ENCODE peak calls at places on chromosomes 11 and 22, in six cellular contexts. F is HEK293T, O is AG08396, Y is sciatic nerve, H is GDM1, A is tibial nerve. V is an unnamed sample.

GRCh38 chr11:117412653-117413275 is 85.1 kb downstream of the CEP164 start:
- DNase-seq in F (no peak), Y (peak), H (no peak), O (no peak), A (no peak), V (no peak)

GRCh38 chr22:38315801-38316339 is 1.4 kb downstream of the CSNK1E start:
- DNase-seq in F (no peak), H (no peak), Y (no peak), O (no peak), A (no peak), V (no peak)

GRCh38 chr11:70577258-70577603 is 178.9 kb downstream of the CTTN start:
- DNase-seq in A (no peak), H (no peak), Y (no peak), F (no peak), O (no peak), V (no peak)

GRCh38 chr11:129333873-129334272 is 41.8 kb upstream of the BARX2 start:
- DNase-seq in O (no peak), Y (no peak), A (no peak), H (no peak), F (no peak), V (no peak)

GRCh38 chr11:26076591-26076990 is 255.3 kb upstream of the ANO3 start:
- DNase-seq in A (no peak), H (no peak), Y (no peak), F (no peak), O (no peak), V (no peak)

GRCh38 chr11:10931761-10932700 is 74.2 kb upstream of the ZBED5 start:
- DNase-seq in O (no peak), F (no peak), A (no peak), Y (peak), H (no peak), V (no peak)

GRCh38 chr11:75615709-75616108 is 53.1 kb downstream of the MAP6 start:
- DNase-seq in F (no peak), O (no peak), H (no peak), Y (no peak), A (no peak), V (no peak)

GRCh38 chr22:44570476-44571445 is 72.7 kb upstream of the RTL6 start:
- DNase-seq in H (no peak), A (no peak), F (no peak), O (no peak), Y (peak), V (no peak)

GRCh38 chr11:74162688-74163467 is 7.9 kb downstream of the C2CD3 start:
- DNase-seq in F (no peak), O (no peak), Y (no peak), A (no peak), H (no peak), V (no peak)

GRCh38 chr11:47433991-47434786 is 8.0 kb upstream of the PSMC3 start:
- DNase-seq in H (no peak), A (no peak), O (peak), Y (no peak), F (no peak), V (no peak)

GRCh38 chr22:36467042-36467810 is 14.2 kb downstream of the TXN2 start:
- DNase-seq in Y (no peak), F (no peak), A (no peak), O (peak), H (no peak), V (no peak)

GRCh38 chr22:39349506-39349966 is 255 bp upstream of the SYNGR1 start:
- DNase-seq in O (peak), Y (peak), H (peak), F (peak), A (no peak), V (peak)

GRCh38 chr11:7579226-7579825 is 65.5 kb downstream of the PPFIBP2 start:
- DNase-seq in F (no peak), H (no peak), A (no peak), Y (no peak), O (no peak), V (no peak)

GRCh38 chr11:64650923-64651523 is 60.0 kb downstream of the SLC22A12 start:
- DNase-seq in Y (peak), F (peak), A (no peak), O (peak), H (peak), V (no peak)

GRCh38 chr22:19852177-19852781 is 2.4 kb downstream of the GNB1L start:
- DNase-seq in A (no peak), Y (no peak), O (no peak), H (no peak), F (no peak), V (no peak)

GRCh38 chr11:63882555-63883242 is 34.3 kb downstream of the RCOR2 start:
- DNase-seq in F (no peak), O (no peak), Y (no peak), A (no peak), H (peak), V (peak)

GRCh38 chr11:101870510-101870909 is 44.3 kb upstream of the CEP126 start:
- DNase-seq in Y (no peak), H (no peak), O (no peak), A (no peak), F (no peak), V (no peak)

GRCh38 chr22:31491218-31491962 is 1.7 kb upstream of the EIF4ENIF1 start:
- DNase-seq in A (no peak), O (no peak), Y (no peak), H (no peak), F (no peak), V (no peak)

GRCh38 chr11:36292311-36292722 is 3.1 kb upstream of the COMMD9 start:
- DNase-seq in H (peak), Y (no peak), A (no peak), O (peak), F (peak), V (peak)

GRCh38 chr11:134905513-134905912 is 493.5 kb upstream of the B3GAT1 start:
- DNase-seq in F (no peak), H (no peak), A (peak), Y (no peak), O (no peak), V (no peak)

GRCh38 chr11:111245425-111245824 is at the start of gene POU2AF2:
- DNase-seq in A (no peak), O (no peak), Y (no peak), F (no peak), H (no peak), V (no peak)

GRCh38 chr11:82791779-82792178 is 58.1 kb upstream of the FAM181B start:
- DNase-seq in A (no peak), Y (no peak), F (no peak), H (no peak), O (no peak), V (no peak)

GRCh38 chr22:38172016-38172431 is 9.6 kb downstream of the PLA2G6 start:
- DNase-seq in F (no peak), A (no peak), H (no peak), O (no peak), Y (no peak), V (no peak)

GRCh38 chr11:6610591-6610990 is 1.4 kb downstream of the TAF10 start:
- DNase-seq in F (no peak), A (no peak), H (no peak), Y (no peak), O (no peak), V (no peak)

GRCh38 chr11:78800756-78801155 is 226.1 kb upstream of the NARS2 start:
- DNase-seq in Y (no peak), F (no peak), A (no peak), H (no peak), O (no peak), V (no peak)

V was measured in retina.